ENCODE peak calls at places on chromosome 16, in five cellular contexts. G is GM12878, E is WTC11, W is HepG2, A is K562. L is an unnamed sample.

GRCh38 chr16:60367739-60368138 is 1633.6 kb upstream of the GOT2 start:
- DNase-seq in G (no peak), E (no peak), W (no peak), A (no peak), L (no peak)

GRCh38 chr16:50245417-50246298 is 20.7 kb upstream of the ADCY7 start:
- DNase-seq in G (no peak), E (no peak), W (peak), A (peak), L (no peak)

GRCh38 chr16:51306116-51306515 is 155.0 kb upstream of the SALL1 start:
- DNase-seq in G (no peak), E (no peak), W (no peak), A (no peak), L (no peak)

GRCh38 chr16:69448470-69449193 is 24.2 kb downstream of the CYB5B start:
- DNase-seq in G (no peak), E (no peak), W (no peak), A (no peak), L (no peak)

GRCh38 chr16:35188288-35189155 is 1729.1 kb downstream of the TP53TG3F start:
- DNase-seq in G (no peak), E (no peak), W (peak), A (no peak), L (no peak)

GRCh38 chr16:11128211-11129123 is 127.5 kb downstream of the SOCS1 start:
- DNase-seq in G (no peak), E (no peak), W (no peak), A (peak), L (no peak)

GRCh38 chr16:82758406-82758805 is 131.6 kb downstream of the CDH13 start:
- DNase-seq in G (no peak), E (no peak), W (no peak), A (peak), L (no peak)

GRCh38 chr16:46857261-46857962 is 26.4 kb upstream of the C16orf87 start:
- DNase-seq in G (no peak), E (no peak), W (peak), A (peak), L (no peak)

GRCh38 chr16:27228621-27229501 is 25.5 kb downstream of the KDM8 start:
- DNase-seq in G (no peak), E (no peak), W (no peak), A (peak), L (no peak)

GRCh38 chr16:50301626-50302471 is 35.5 kb downstream of the ADCY7 start:
- DNase-seq in G (no peak), E (no peak), W (no peak), A (no peak), L (peak)

GRCh38 chr16:20300312-20301097 is 26.8 kb downstream of the GP2 start:
- DNase-seq in G (peak), E (peak), W (peak), A (peak), L (peak)

GRCh38 chr16:15855704-15856003 is 1.2 kb downstream of the MYH11 start:
- DNase-seq in G (no peak), E (no peak), W (no peak), A (no peak), L (no peak)

GRCh38 chr16:1678500-1679098 is 520 bp downstream of the JPT2 start:
- DNase-seq in G (no peak), E (no peak), W (peak), A (no peak), L (no peak)

GRCh38 chr16:2512920-2513404 is 790 bp upstream of the ATP6V0C start:
- DNase-seq in G (no peak), E (peak), W (no peak), A (peak), L (no peak)

GRCh38 chr16:89013692-89014455 is 36.9 kb upstream of the CBFA2T3 start:
- DNase-seq in G (no peak), E (no peak), W (no peak), A (no peak), L (no peak)

GRCh38 chr16:50368410-50369132 is at the start of gene BRD7:
- DNase-seq in G (no peak), E (peak), W (peak), A (peak), L (no peak)

GRCh38 chr16:81376880-81377279 is 62.1 kb downstream of the GAN start:
- DNase-seq in G (no peak), E (no peak), W (no peak), A (no peak), L (no peak)

GRCh38 chr16:84730406-84731106 is 30.8 kb downstream of the USP10 start:
- DNase-seq in G (no peak), E (no peak), W (peak), A (peak), L (peak)

GRCh38 chr16:62089715-62090114 is 53.5 kb upstream of the CDH8 start:
- DNase-seq in G (no peak), E (no peak), W (no peak), A (no peak), L (no peak)

GRCh38 chr16:10078541-10078949 is 103.7 kb downstream of the GRIN2A start:
- DNase-seq in G (no peak), E (peak), W (peak), A (no peak), L (peak)

GRCh38 chr16:56362057-56362655 is 63.2 kb downstream of the AMFR start:
- DNase-seq in G (no peak), E (no peak), W (no peak), A (peak), L (no peak)

GRCh38 chr16:88062341-88062861 is 111.2 kb downstream of the BANP start:
- DNase-seq in G (no peak), E (no peak), W (no peak), A (no peak), L (no peak)

GRCh38 chr16:11955713-11956123 is 9.3 kb upstream of the TNFRSF17 start:
- DNase-seq in G (no peak), E (no peak), W (no peak), A (no peak), L (no peak)

GRCh38 chr16:4110065-4110464 is 6.2 kb downstream of the ADCY9 start:
- DNase-seq in G (no peak), E (no peak), W (no peak), A (no peak), L (no peak)

GRCh38 chr16:89031715-89032659 is 55.0 kb upstream of the CBFA2T3 start:
- DNase-seq in G (peak), E (no peak), W (no peak), A (no peak), L (no peak)

GRCh38 chr16:83689385-83689831 is 118.4 kb upstream of the HSBP1 start:
- DNase-seq in G (peak), E (no peak), W (no peak), A (no peak), L (no peak)

GRCh38 chr16:69029121-69029520 is 76.3 kb upstream of the HAS3 start:
- DNase-seq in G (no peak), E (no peak), W (no peak), A (no peak), L (no peak)

GRCh38 chr16:88578446-88579313 is 8.5 kb downstream of the ZC3H18 start:
- DNase-seq in G (no peak), E (no peak), W (no peak), A (no peak), L (no peak)

DNA sequence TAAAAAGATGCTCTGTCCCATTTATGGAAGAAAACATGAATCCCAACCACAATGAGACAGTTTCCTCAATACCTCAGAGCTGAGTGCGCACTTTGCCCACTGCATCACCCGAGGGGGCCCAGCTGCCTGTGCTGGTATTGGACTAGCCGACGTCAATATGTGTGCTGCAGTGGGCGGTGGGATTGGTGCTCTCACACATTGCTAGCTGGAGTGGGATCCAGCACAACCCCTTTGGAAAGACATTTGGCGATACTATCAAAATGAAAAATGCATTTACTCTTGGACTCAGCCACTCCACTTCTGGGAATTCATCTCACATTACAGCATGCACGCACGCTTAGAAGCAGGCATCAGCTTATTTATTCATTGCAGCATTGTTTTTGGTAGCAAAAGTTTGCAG is 289.2 kb upstream of the FOXF1 start:
- DNase-seq in G (no peak), E (no peak), W (no peak), A (no peak), L (no peak)
- TF ChIP-seq ATF2 in G (no peak), E (no peak), W (no peak), A (no peak), L (no peak)

GRCh38 chr16:67459066-67459857 is 21.7 kb downstream of the ATP6V0D1 start:
- DNase-seq in G (no peak), E (no peak), W (peak), A (no peak), L (no peak)
- TF ChIP-seq ATF2 in G (no peak), E (no peak), W (no peak), A (no peak), L (no peak)

GRCh38 chr16:86428729-86429472 is 81.4 kb upstream of the FOXF1 start:
- DNase-seq in G (no peak), E (no peak), W (no peak), A (peak), L (no peak)
- TF ChIP-seq ATF2 in G (no peak), E (no peak), W (no peak), A (no peak), L (no peak)

GRCh38 chr16:29842732-29843346 is 20.2 kb downstream of the CDIPT start:
- DNase-seq in G (no peak), E (no peak), W (no peak), A (no peak), L (no peak)
- TF ChIP-seq ATF2 in G (no peak), E (no peak), W (no peak), A (no peak), L (no peak)

GRCh38 chr16:65769776-65770438 is 596.6 kb upstream of the CDH5 start:
- DNase-seq in G (no peak), E (no peak), W (no peak), A (peak), L (no peak)

GRCh38 chr16:65767125-65767524 is 599.4 kb upstream of the CDH5 start:
- DNase-seq in G (no peak), E (no peak), W (no peak), A (no peak), L (no peak)

GRCh38 chr16:65770752-65771151 is 595.7 kb upstream of the CDH5 start:
- DNase-seq in G (no peak), E (no peak), W (no peak), A (no peak), L (no peak)

GRCh38 chr16:65771707-65772106 is 594.8 kb upstream of the CDH5 start:
- DNase-seq in G (no peak), E (no peak), W (no peak), A (no peak), L (no peak)

DNA sequence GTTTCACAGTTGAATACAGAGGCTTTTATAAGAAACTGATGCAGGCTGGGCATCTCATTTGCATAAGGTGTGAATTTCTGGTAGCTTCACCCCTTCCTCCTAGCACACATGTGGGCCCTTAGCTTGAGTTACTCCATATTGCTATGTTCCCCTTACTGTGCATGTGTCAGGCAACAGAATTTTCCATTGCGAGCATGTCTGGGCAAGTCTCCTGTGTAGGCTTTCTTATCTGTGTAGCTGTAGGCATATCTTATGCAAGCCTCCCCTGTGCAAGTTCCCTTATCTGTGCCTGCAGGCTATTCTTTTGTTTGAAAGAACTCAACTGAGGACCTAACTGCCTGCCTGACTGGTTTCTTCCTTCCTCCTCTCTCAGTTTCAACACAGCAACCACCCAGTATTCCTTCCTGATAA is 597.4 kb upstream of the CDH5 start:
- DNase-seq in G (no peak), E (no peak), W (no peak), A (peak), L (no peak)
- TF ChIP-seq ATF2 in G (no peak), E (no peak), W (no peak), A (no peak), L (no peak)

L was measured in H1.